ENCODE peak calls at places on chromosomes 1 and 21, in four cellular contexts. O is hippocampal formation, N is HCEC 1CT, Q is C1 segment of cervical spinal cord. L is an unnamed sample.

GRCh38 chr1:84847253-84848247 is 45.5 kb downstream of the LPAR3 start:
- DNase-seq in O (peak; percentile 25), N (peak; percentile 87), Q (peak; percentile 13), L (peak; percentile 51)

GRCh38 chr1:45622267-45622890 is 1.5 kb downstream of the CCDC17 start:
- DNase-seq in O (no peak), N (no peak), Q (no peak), L (no peak)

GRCh38 chr21:44801468-44802395 is at the start of gene UBE2G2:
- DNase-seq in O (peak; percentile 59), N (peak; percentile 66), Q (peak; percentile 82), L (peak; percentile 57)

GRCh38 chr1:67211589-67212563 is 45.6 kb downstream of the IL23R start:
- DNase-seq in O (peak; percentile 32), N (peak; percentile 4), Q (no peak), L (no peak)

GRCh38 chr1:1573843-1574720 is 581 bp downstream of the SSU72 start:
- DNase-seq in O (no peak), N (peak; percentile 64), Q (peak; percentile 79), L (peak; percentile 61)

GRCh38 chr1:17653728-17654351 is 101.3 kb upstream of the ACTL8 start:
- DNase-seq in O (peak; percentile 40), N (peak; percentile 25), Q (peak; percentile 26), L (no peak)

GRCh38 chr1:35557118-35557610 is at the start of gene KIAA0319L:
- DNase-seq in O (peak; percentile 91), N (peak; percentile 80), Q (peak; percentile 99), L (no peak)

GRCh38 chr1:82755671-82756070 is 954.9 kb downstream of the ADGRL2 start:
- DNase-seq in O (no peak), N (no peak), Q (no peak), L (no peak)

GRCh38 chr1:117275055-117275454 is 64.3 kb upstream of the VTCN1 start:
- DNase-seq in O (no peak), N (no peak), Q (no peak), L (no peak)

GRCh38 chr1:117146570-117147340 is 25.2 kb upstream of the TRIM45 start:
- DNase-seq in O (no peak), N (peak; percentile 92), Q (no peak), L (no peak)

L was measured in tibial nerve.